ENCODE peak calls at places on chromosomes 2 and 18, in ten cellular contexts. Y is effector memory CD4-positive, alpha-beta T cell; M is activated naive CD8-positive, alpha-beta T cell treated with anti-CD3 and anti-CD28 coated beads, Interleukin-2, amount 50 U/mL, for 24 hours; E is HFF-Myc; W is left cardiac atrium; V is NCI-H774; X is HS-27A; S is thyroid gland; H is ELR; I is lower leg skin. L is an unnamed sample.
A peak's percentile ranks its signal among the peaks of the same experiment; 100 is the strongest.

GRCh38 chr18:10449396-10449795 is 5.0 kb upstream of the APCDD1 start:
- DNase-seq in E (no peak), S (no peak), Y (no peak), I (no peak), W (no peak), X (no peak), V (no peak), H (no peak), M (no peak), L (no peak)

GRCh38 chr2:84231474-84231873 is 227.6 kb downstream of the SUCLG1 start:
- DNase-seq in H (no peak), I (no peak), X (no peak), Y (no peak), M (no peak), S (no peak), V (no peak), W (no peak), E (no peak), L (no peak)

GRCh38 chr2:219485201-219485580 is 13.5 kb upstream of the GMPPA start:
- DNase-seq in Y (no peak), H (no peak), M (no peak), S (no peak), X (no peak), W (no peak), V (no peak), E (no peak), I (no peak), L (no peak)

GRCh38 chr2:151534001-151534400 is 124.3 kb downstream of the RIF1 start:
- DNase-seq in V (no peak), H (no peak), W (no peak), Y (no peak), S (no peak), X (no peak), M (no peak), E (no peak), I (no peak), L (no peak)

GRCh38 chr2:60553496-60553991 is at the start of gene BCL11A:
- DNase-seq in H (peak; percentile 72), X (no peak), V (peak; percentile 74), W (peak; percentile 50), M (peak; percentile 29), E (peak; percentile 80), S (peak; percentile 84), Y (no peak), I (no peak), L (peak; percentile 85)

GRCh38 chr18:59681521-59682004 is 15.7 kb downstream of the CCBE1 start:
- DNase-seq in H (no peak), X (no peak), Y (no peak), I (no peak), V (no peak), W (no peak), E (no peak), M (no peak), S (no peak), L (no peak)

GRCh38 chr2:68258854-68259253 is 6.5 kb upstream of the PPP3R1 start:
- DNase-seq in H (no peak), X (no peak), E (no peak), V (no peak), W (no peak), S (no peak), I (no peak), Y (no peak), M (no peak), L (no peak)

GRCh38 chr2:226515344-226516055 is 284.1 kb downstream of the IRS1 start:
- DNase-seq in H (peak; percentile 32), E (no peak), S (no peak), M (no peak), Y (no peak), V (no peak), X (no peak), I (no peak), W (no peak), L (no peak)

GRCh38 chr2:20470211-20470610 is 23.3 kb downstream of the RHOB start:
- DNase-seq in V (no peak), H (no peak), E (no peak), W (no peak), I (peak; percentile 67), X (no peak), M (no peak), S (no peak), Y (no peak), L (no peak)

GRCh38 chr18:50738103-50738757 is 81.6 kb downstream of the MRO start:
- DNase-seq in I (no peak), Y (no peak), M (no peak), S (no peak), E (no peak), H (no peak), W (no peak), V (no peak), X (no peak), L (no peak)

GRCh38 chr2:238667008-238667407 is 180.9 kb upstream of the TWIST2 start:
- DNase-seq in H (peak; percentile 45), I (peak; percentile 83), S (no peak), V (no peak), E (peak; percentile 97), W (no peak), X (no peak), Y (no peak), M (no peak), L (no peak)

GRCh38 chr2:237987263-237987662 is 20.4 kb downstream of the UBE2F start:
- DNase-seq in W (no peak), I (no peak), M (no peak), H (no peak), S (no peak), V (no peak), Y (no peak), X (no peak), E (no peak), L (no peak)

GRCh38 chr2:206984206-206984605 is 44.9 kb downstream of the CPO start:
- DNase-seq in M (no peak), H (peak; percentile 69), S (no peak), I (no peak), Y (no peak), X (no peak), V (no peak), W (no peak), E (no peak), L (no peak)

GRCh38 chr2:128377071-128377910 is 58.6 kb upstream of the HS6ST1 start:
- DNase-seq in M (no peak), X (no peak), H (no peak), S (peak; percentile 2), I (peak; percentile 79), W (no peak), V (no peak), Y (no peak), E (no peak), L (no peak)

GRCh38 chr2:164967781-164968228 is 12.5 kb upstream of the SLC38A11 start:
- DNase-seq in H (peak; percentile 83), I (no peak), Y (no peak), E (peak; percentile 86), V (no peak), W (no peak), M (no peak), X (no peak), S (no peak), L (no peak)